ENCODE peak calls at places on chromosomes 5 and 9, in seven cellular contexts. F is amniotic stem cell, K is NCI-H748 treated with DMSO at 0.1 percent for 48 hours, O is HS-5, I is heart right ventricle, M is breast epithelium, B is NCI-H1105. U is an unnamed sample.

GRCh38 chr9:83649515-83649914 is 26.6 kb downstream of the IDNK start:
- DNase-seq in B (no peak), I (no peak), M (no peak), F (no peak), K (no peak), O (no peak), U (no peak)

GRCh38 chr5:149932445-149933350 is 11.9 kb downstream of the PDE6A start:
- DNase-seq in I (no peak), F (no peak), M (no peak), K (peak), B (no peak), O (no peak), U (peak)

GRCh38 chr9:117487555-117488175 is 72.8 kb upstream of the ASTN2 start:
- DNase-seq in M (peak), K (peak), F (no peak), O (no peak), I (peak), B (peak), U (peak)

GRCh38 chr5:100867039-100867562 is 36.0 kb downstream of the ST8SIA4 start:
- DNase-seq in F (no peak), B (no peak), O (no peak), I (no peak), M (no peak), K (no peak), U (no peak)

GRCh38 chr9:76379494-76379893 is 14.7 kb downstream of the RFK start:
- DNase-seq in B (peak), I (no peak), O (no peak), M (no peak), K (peak), F (no peak), U (peak)

GRCh38 chr9:129887210-129888084 is 52.2 kb downstream of the USP20 start:
- DNase-seq in K (no peak), B (no peak), O (no peak), I (peak), F (no peak), M (no peak), U (peak)

GRCh38 chr9:132069046-132069898 is 10.4 kb downstream of the MED27 start:
- DNase-seq in M (peak), O (no peak), I (no peak), K (no peak), F (peak), B (no peak), U (no peak)

GRCh38 chr9:133855802-133856592 is 117.8 kb upstream of the SARDH start:
- DNase-seq in M (no peak), K (no peak), B (no peak), O (no peak), F (no peak), I (peak), U (peak)

GRCh38 chr5:79561525-79561893 is 47.6 kb upstream of the HOMER1 start:
- DNase-seq in O (no peak), F (no peak), B (no peak), M (no peak), I (no peak), K (no peak), U (no peak)

GRCh38 chr5:141476132-141476909 is 555 bp downstream of the PCDHGC3 start:
- DNase-seq in M (peak), O (peak), B (peak), F (peak), I (peak), K (no peak), U (peak)

GRCh38 chr9:83956288-83957028 is 23.6 kb downstream of the HNRNPK start:
- DNase-seq in F (no peak), I (peak), B (peak), K (peak), M (peak), O (no peak), U (peak)

GRCh38 chr9:2216591-2216990 is 201.4 kb downstream of the SMARCA2 start:
- DNase-seq in I (no peak), F (no peak), B (no peak), O (no peak), K (no peak), M (peak), U (peak)

GRCh38 chr5:80055491-80056170 is 20.5 kb downstream of the THBS4 start:
- DNase-seq in M (no peak), O (no peak), I (no peak), B (peak), F (no peak), K (peak), U (no peak)

GRCh38 chr5:172453206-172453985 is 929 bp downstream of the SH3PXD2B start:
- DNase-seq in O (peak), B (no peak), I (no peak), K (peak), F (no peak), M (no peak), U (peak)

GRCh38 chr5:143315214-143315613 is 88.3 kb downstream of the NR3C1 start:
- DNase-seq in O (no peak), B (no peak), F (no peak), M (no peak), K (no peak), I (no peak), U (no peak)

GRCh38 chr9:120032639-120033038 is 547.3 kb downstream of the CDK5RAP2 start:
- DNase-seq in M (no peak), K (no peak), B (no peak), O (no peak), F (no peak), I (no peak), U (peak)